ENCODE peak calls at places on chromosomes 12 and 14, in eight cellular contexts. S is NCI-H2081; E is kidney; T is AG20443; H is COR-L47; R is A172; D is stimulated activated CD4-positive, alpha-beta T cell treated with anti-CD3 and anti-CD28 coated beads, Interleukin-1b, Interleukin-23, amount 100 ng/mL, for 48 hours; V is ACHN. B is an unnamed sample.

GRCh38 chr12:113014565-113014964 is 36.2 kb downstream of the OAS2 start:
- DNase-seq in V (no peak), E (no peak), D (no peak), R (no peak), H (no peak), S (no peak), T (no peak), B (no peak)

GRCh38 chr12:116130431-116130830 is 147.1 kb downstream of the MED13L start:
- DNase-seq in V (no peak), R (peak; percentile 29), H (no peak), T (peak; percentile 29), S (no peak), D (no peak), E (no peak), B (peak; percentile 35)

GRCh38 chr14:64880382-64881121 is 845 bp upstream of the SPTB start:
- DNase-seq in R (peak; percentile 11), V (peak; percentile 26), E (peak; percentile 76), D (peak; percentile 41), S (peak; percentile 45), T (peak; percentile 47), H (peak; percentile 67), B (peak; percentile 42)

GRCh38 chr12:50192241-50192640 is 25.1 kb upstream of the CERS5 start:
- DNase-seq in E (no peak), H (no peak), S (no peak), T (no peak), V (no peak), R (no peak), D (no peak), B (no peak)

GRCh38 chr12:28242129-28242887 is 52.1 kb downstream of the CCDC91 start:
- DNase-seq in D (no peak), T (no peak), E (no peak), V (no peak), H (no peak), S (no peak), R (no peak), B (no peak)

GRCh38 chr12:131832393-131833231 is 4.4 kb downstream of the MMP17 start:
- DNase-seq in S (peak; percentile 72), V (peak; percentile 80), E (no peak), D (no peak), R (peak; percentile 57), H (peak; percentile 80), T (peak; percentile 89), B (peak; percentile 95)

GRCh38 chr14:51211149-51211548 is 28.9 kb upstream of the TMX1 start:
- DNase-seq in H (peak; percentile 75), T (no peak), D (no peak), V (no peak), S (peak; percentile 80), E (no peak), R (no peak), B (no peak)

GRCh38 chr12:6463211-6463610 is 7.3 kb downstream of the VAMP1 start:
- DNase-seq in V (no peak), S (no peak), D (no peak), R (no peak), E (no peak), T (no peak), H (no peak), B (no peak)

GRCh38 chr14:103072595-103073366 is 11.2 kb upstream of the LBHD2 start:
- DNase-seq in H (no peak), E (peak; percentile 91), V (peak; percentile 96), S (no peak), R (peak; percentile 46), D (no peak), T (no peak), B (no peak)

GRCh38 chr12:66960704-66961690 is 282.1 kb upstream of the GRIP1 start:
- DNase-seq in H (no peak), T (no peak), R (no peak), D (no peak), S (no peak), E (no peak), V (no peak), B (no peak)

GRCh38 chr12:113364698-113365097 is 6.3 kb downstream of the PLBD2 start:
- DNase-seq in V (no peak), E (no peak), D (no peak), R (no peak), H (no peak), T (no peak), S (no peak), B (no peak)

GRCh38 chr14:33634631-33635030 is 316.2 kb downstream of the EGLN3 start:
- DNase-seq in T (peak; percentile 20), H (no peak), R (no peak), V (no peak), D (no peak), S (no peak), E (no peak), B (no peak)

GRCh38 chr12:126202138-126202537 is 1136.9 kb downstream of the AACS start:
- DNase-seq in D (no peak), E (no peak), T (no peak), S (no peak), R (no peak), H (no peak), V (no peak), B (no peak)

GRCh38 chr14:76765461-76765931 is 4.2 kb downstream of the VASH1 start:
- DNase-seq in S (no peak), E (peak; percentile 47), R (no peak), D (no peak), T (no peak), V (no peak), H (no peak), B (no peak)

GRCh38 chr12:64402181-64402580 is 2.0 kb upstream of the XPOT start:
- DNase-seq in S (no peak), H (no peak), V (no peak), T (no peak), E (no peak), D (no peak), R (no peak), B (no peak)

GRCh38 chr14:105356927-105357326 is 41.4 kb upstream of the TEX22 start:
- DNase-seq in E (no peak), D (no peak), V (no peak), R (no peak), S (no peak), H (no peak), T (no peak), B (no peak)

GRCh38 chr14:103118019-103118662 is 5.1 kb upstream of the TNFAIP2 start:
- DNase-seq in E (peak; percentile 93), R (no peak), H (no peak), S (no peak), D (no peak), V (no peak), T (peak; percentile 48), B (peak; percentile 58)

GRCh38 chr12:31023271-31023724 is 50.4 kb upstream of the DDX11 start:
- DNase-seq in T (no peak), R (no peak), S (no peak), E (no peak), V (no peak), D (no peak), H (no peak), B (no peak)

GRCh38 chr12:92133795-92134637 is 11.6 kb downstream of the BTG1 start:
- DNase-seq in V (peak; percentile 22), S (no peak), H (no peak), T (no peak), D (no peak), R (no peak), E (no peak), B (no peak)

GRCh38 chr12:56029166-56029519 is 8.3 kb downstream of the IKZF4 start:
- DNase-seq in V (no peak), E (no peak), R (no peak), H (no peak), D (no peak), T (peak; percentile 52), S (no peak), B (peak; percentile 50)

GRCh38 chr12:70919597-70920035 is 922 bp downstream of the PTPRR start:
- DNase-seq in R (peak; percentile 5), E (no peak), H (no peak), D (no peak), T (peak; percentile 19), S (peak; percentile 1), V (peak; percentile 37), B (peak; percentile 19)

GRCh38 chr14:32298346-32298745 is 30.8 kb upstream of the AKAP6 start:
- DNase-seq in D (no peak), T (peak; percentile 10), H (no peak), E (no peak), V (no peak), R (no peak), S (no peak), B (no peak)

GRCh38 chr12:111753144-111753881 is 13.4 kb upstream of the ALDH2 start:
- DNase-seq in V (peak; percentile 67), R (peak; percentile 31), T (peak; percentile 89), D (no peak), S (no peak), H (no peak), E (peak; percentile 83), B (peak; percentile 89)

GRCh38 chr14:66078031-66078430 is 408.1 kb upstream of the CCDC196 start:
- DNase-seq in E (no peak), V (no peak), D (no peak), R (no peak), T (no peak), H (peak; percentile 87), S (peak; percentile 15), B (no peak)

GRCh38 chr12:25195056-25195971 is at the start of the genes DNAI7 and ETFRF1:
- DNase-seq in T (peak; percentile 98), D (peak; percentile 94), V (peak; percentile 99), R (peak; percentile 87), E (peak; percentile 99), S (peak; percentile 96), H (peak; percentile 90), B (peak; percentile 95)

GRCh38 chr14:54310151-54310851 is 86.5 kb upstream of the CDKN3 start:
- DNase-seq in S (no peak), E (no peak), R (peak; percentile 18), D (no peak), H (no peak), V (no peak), T (no peak), B (no peak)

GRCh38 chr12:92745874-92746553 is 43.2 kb downstream of the PLEKHG7 start:
- DNase-seq in S (no peak), R (peak; percentile 91), V (peak; percentile 94), D (no peak), E (peak; percentile 74), T (peak; percentile 96), H (no peak), B (peak; percentile 89)

GRCh38 chr12:19382563-19382962 is 56.7 kb upstream of the AEBP2 start:
- DNase-seq in S (no peak), H (no peak), T (no peak), R (no peak), E (no peak), D (peak; percentile 13), V (no peak), B (no peak)

GRCh38 chr12:124864326-124864752 is 675 bp upstream of the SCARB1 start:
- DNase-seq in S (no peak), T (no peak), R (no peak), H (no peak), E (no peak), V (no peak), D (no peak), B (no peak)

GRCh38 chr14:67579636-67580035 is 20.4 kb downstream of the PIGH start:
- DNase-seq in D (no peak), R (no peak), E (no peak), V (no peak), T (no peak), H (no peak), S (no peak), B (no peak)

GRCh38 chr14:89915114-89915878 is 39.2 kb downstream of the EFCAB11 start:
- DNase-seq in H (peak; percentile 52), R (peak; percentile 49), V (peak; percentile 63), S (peak; percentile 74), D (peak; percentile 55), E (no peak), T (peak; percentile 43), B (peak; percentile 64)

GRCh38 chr12:51189790-51190355 is 16.9 kb upstream of the TFCP2 start:
- DNase-seq in S (no peak), R (no peak), D (no peak), T (no peak), V (no peak), H (no peak), E (no peak), B (no peak)

GRCh38 chr14:68634346-68634745 is 158.5 kb downstream of the ZFP36L1 start:
- DNase-seq in D (no peak), T (no peak), H (no peak), V (no peak), E (no peak), R (no peak), S (no peak), B (no peak)